ENCODE peak calls at places on chromosome 13, in five cellular contexts. Q is SK-MEL-5, I is neural progenitor cell, K is HS-27A, U is HEK293T. M is an unnamed sample.

GRCh38 chr13:67107973-67108372 is 122.2 kb downstream of the PCDH9 start:
- DNase-seq in Q (no peak), I (no peak), K (no peak), U (no peak), M (no peak)

GRCh38 chr13:60583911-60584753 is 187.1 kb downstream of the TDRD3 start:
- DNase-seq in Q (no peak), I (peak), K (peak), U (no peak), M (no peak)

GRCh38 chr13:82661126-82661525 is 1221.1 kb downstream of the SLITRK1 start:
- DNase-seq in Q (no peak), I (no peak), K (no peak), U (no peak), M (no peak)

GRCh38 chr13:27621116-27621365 is 651 bp upstream of the POLR1D start:
- DNase-seq in Q (peak), I (no peak), K (no peak), U (no peak), M (no peak)

GRCh38 chr13:42123600-42123999 is 75.2 kb downstream of the DGKH start:
- DNase-seq in Q (no peak), I (no peak), K (no peak), U (no peak), M (no peak)

GRCh38 chr13:93559718-93560117 is 333.1 kb downstream of the GPC6 start:
- DNase-seq in Q (no peak), I (no peak), K (peak), U (no peak), M (no peak)

GRCh38 chr13:33383724-33384577 is 98.4 kb upstream of the STARD13 start:
- DNase-seq in Q (no peak), I (no peak), K (no peak), U (no peak), M (no peak)

GRCh38 chr13:51675385-51675784 is 91.1 kb downstream of the WDFY2 start:
- DNase-seq in Q (no peak), I (no peak), K (no peak), U (no peak), M (no peak)

GRCh38 chr13:57631607-57632275 is at the start of gene PCDH17:
- DNase-seq in Q (peak), I (peak), K (no peak), U (peak), M (no peak)